ENCODE peak calls at places on chromosomes 13 and 19, in five cellular contexts. T is HAP-1; P is AML-193; A is activated T-cell treated with anti-CD3 and anti-CD28 coated beads, Interleukin-2, amount 50 U/mL, for 72 hours; F is A172. W is an unnamed sample.

GRCh38 chr13:24684600-24684998 is 4.4 kb downstream of the ATP12A start:
- DNase-seq in T (no peak), P (no peak), A (peak), F (peak), W (no peak)

GRCh38 chr13:77732287-77732686 is 34.8 kb downstream of the SLAIN1 start:
- DNase-seq in T (no peak), P (no peak), A (no peak), F (no peak), W (no peak)

GRCh38 chr13:42107006-42107405 is 58.6 kb downstream of the DGKH start:
- DNase-seq in T (no peak), P (no peak), A (no peak), F (no peak), W (no peak)

GRCh38 chr13:72514141-72514540 is 213.3 kb downstream of the MZT1 start:
- DNase-seq in T (no peak), P (no peak), A (no peak), F (no peak), W (no peak)

GRCh38 chr19:6354098-6354674 is 7.1 kb upstream of the CLPP start:
- DNase-seq in T (no peak), P (peak), A (no peak), F (no peak), W (no peak)

GRCh38 chr13:89490661-89491060 is 1819.5 kb downstream of the SLITRK5 start:
- DNase-seq in T (no peak), P (no peak), A (no peak), F (no peak), W (no peak)

GRCh38 chr13:49444517-49445395 is 682 bp downstream of the SETDB2 start:
- DNase-seq in T (peak), P (peak), A (peak), F (peak), W (no peak)

GRCh38 chr13:32212420-32212819 is 102.7 kb downstream of the ZAR1L start:
- DNase-seq in T (no peak), P (no peak), A (no peak), F (peak), W (no peak)

GRCh38 chr19:39154626-39155100 is 29.1 kb downstream of the PAK4 start:
- DNase-seq in T (no peak), P (no peak), A (no peak), F (no peak), W (no peak)

GRCh38 chr19:49570138-49570856 is 10.1 kb downstream of the NOSIP start:
- DNase-seq in T (peak), P (peak), A (peak), F (peak), W (peak)

GRCh38 chr13:90787007-90787406 is 560.5 kb upstream of the MIR17HG start:
- DNase-seq in T (no peak), P (no peak), A (no peak), F (peak), W (no peak)

GRCh38 chr13:65499251-65499650 is 1730.9 kb downstream of the PCDH9 start:
- DNase-seq in T (no peak), P (no peak), A (no peak), F (no peak), W (no peak)